ENCODE peak calls at places on chromosome 4, in seven cellular contexts. M, T, O, E, U, Z and H are unnamed samples.

GRCh38 chr4:8738471-8738931 is 133.1 kb downstream of the HMX1 start:
- DNase-seq in M (peak; percentile 63), T (no peak), O (no peak), E (no peak), U (no peak), Z (no peak), H (no peak)

GRCh38 chr4:173642509-173642908 is 112.5 kb upstream of the HAND2 start:
- DNase-seq in M (no peak), T (no peak), O (no peak), E (no peak), U (no peak), Z (no peak), H (no peak)

GRCh38 chr4:170827562-170828260 is 738.0 kb upstream of the AADAT start:
- DNase-seq in M (no peak), T (no peak), O (no peak), E (no peak), U (no peak), Z (no peak), H (no peak)

GRCh38 chr4:38782452-38783108 is at the start of gene TLR10:
- DNase-seq in M (no peak), T (no peak), O (no peak), E (peak; percentile 61), U (no peak), Z (peak; percentile 52), H (peak; percentile 48)

GRCh38 chr4:91426725-91427124 is 877.0 kb upstream of the GRID2 start:
- DNase-seq in M (no peak), T (no peak), O (no peak), E (no peak), U (no peak), Z (no peak), H (no peak)

GRCh38 chr4:108270466-108271450 is 102.0 kb upstream of the LEF1 start:
- DNase-seq in M (no peak), T (no peak), O (no peak), E (no peak), U (no peak), Z (no peak), H (no peak)

GRCh38 chr4:6971536-6972374 is 62.1 kb downstream of the TBC1D14 start:
- DNase-seq in M (no peak), T (no peak), O (no peak), E (no peak), U (no peak), Z (no peak), H (no peak)

GRCh38 chr4:117164338-117164737 is 79.0 kb upstream of the TRAM1L1 start:
- DNase-seq in M (no peak), T (no peak), O (no peak), E (peak; percentile 4), U (no peak), Z (no peak), H (no peak)

GRCh38 chr4:153514001-153514526 is 47.9 kb downstream of the TMEM131L start:
- DNase-seq in M (no peak), T (no peak), O (no peak), E (no peak), U (no peak), Z (no peak), H (no peak)

GRCh38 chr4:77156533-77156911 is 485 bp upstream of the CCNG2 start:
- DNase-seq in M (peak; percentile 97), T (peak; percentile 93), O (peak; percentile 99), E (peak; percentile 95), U (peak; percentile 94), Z (peak; percentile 98), H (peak; percentile 84)

GRCh38 chr4:119286377-119287002 is 35.4 kb downstream of the FABP2 start:
- DNase-seq in M (no peak), T (no peak), O (no peak), E (peak; percentile 25), U (no peak), Z (peak; percentile 48), H (peak; percentile 53)

GRCh38 chr4:60452259-60452658 is 747.9 kb upstream of the ADGRL3 start:
- DNase-seq in M (no peak), T (no peak), O (no peak), E (no peak), U (no peak), Z (no peak), H (no peak)

GRCh38 chr4:80913381-80913780 is 117.1 kb upstream of the BMP3 start:
- DNase-seq in M (no peak), T (no peak), O (no peak), E (no peak), U (no peak), Z (no peak), H (no peak)

GRCh38 chr4:150501019-150501727 is 80.8 kb upstream of the MAB21L2 start:
- DNase-seq in M (no peak), T (no peak), O (no peak), E (no peak), U (no peak), Z (no peak), H (no peak)